ENCODE peak calls at places on chromosomes 2 and 18, in seven cellular contexts. One of them, this sample, is unnamed.
A peak's percentile ranks its signal among the peaks of the same experiment; 100 is the strongest.

GRCh38 chr18:47283476-47283875 is 32.0 kb upstream of the SKOR2 start:
- DNase-seq in PC-3: peak; percentile 42
- DNase-seq in heart left ventricle: no peak
- DNase-seq in foreskin keratinocyte: no peak
- DNase-seq in pancreas: no peak
- DNase-seq in CD4-positive, alpha-beta T cell: no peak
- DNase-seq in body of pancreas: no peak
- DNase-seq in this sample: no peak

GRCh38 chr18:35378206-35378795 is 1.2 kb upstream of the ZNF396 start:
- DNase-seq in pancreas: no peak
- DNase-seq in PC-3: no peak
- DNase-seq in foreskin keratinocyte: peak; percentile 53
- DNase-seq in CD4-positive, alpha-beta T cell: no peak
- DNase-seq in body of pancreas: no peak
- DNase-seq in heart left ventricle: no peak
- DNase-seq in this sample: no peak

GRCh38 chr18:37871583-37871982 is 306.0 kb upstream of the CELF4 start:
- DNase-seq in heart left ventricle: no peak
- DNase-seq in pancreas: no peak
- DNase-seq in body of pancreas: no peak
- DNase-seq in CD4-positive, alpha-beta T cell: no peak
- DNase-seq in foreskin keratinocyte: no peak
- DNase-seq in PC-3: no peak
- DNase-seq in this sample: no peak

GRCh38 chr18:49849331-49850217 is 36.2 kb upstream of the ACAA2 start:
- DNase-seq in heart left ventricle: peak; percentile 56
- DNase-seq in PC-3: peak; percentile 87
- DNase-seq in foreskin keratinocyte: peak; percentile 95
- DNase-seq in CD4-positive, alpha-beta T cell: no peak
- DNase-seq in pancreas: peak; percentile 34
- DNase-seq in body of pancreas: peak; percentile 36
- DNase-seq in this sample: peak; percentile 95

GRCh38 chr18:63686871-63687270 is 15.9 kb upstream of the SERPINB11 start:
- DNase-seq in pancreas: no peak
- DNase-seq in body of pancreas: no peak
- DNase-seq in foreskin keratinocyte: no peak
- DNase-seq in CD4-positive, alpha-beta T cell: no peak
- DNase-seq in PC-3: no peak
- DNase-seq in heart left ventricle: no peak
- DNase-seq in this sample: no peak

GRCh38 chr18:78701753-78702409 is 277.7 kb upstream of the SALL3 start:
- DNase-seq in pancreas: no peak
- DNase-seq in foreskin keratinocyte: no peak
- DNase-seq in PC-3: no peak
- DNase-seq in heart left ventricle: no peak
- DNase-seq in CD4-positive, alpha-beta T cell: no peak
- DNase-seq in body of pancreas: no peak
- DNase-seq in this sample: no peak

GRCh38 chr2:25294573-25295462 is 46.9 kb downstream of the DNMT3A start:
- DNase-seq in body of pancreas: peak; percentile 73
- DNase-seq in foreskin keratinocyte: no peak
- DNase-seq in CD4-positive, alpha-beta T cell: peak; percentile 81
- DNase-seq in PC-3: peak; percentile 51
- DNase-seq in heart left ventricle: peak; percentile 92
- DNase-seq in pancreas: peak; percentile 63
- DNase-seq in this sample: peak; percentile 39

GRCh38 chr2:203636896-203637818 is 69.3 kb upstream of the CD28 start:
- DNase-seq in foreskin keratinocyte: no peak
- DNase-seq in pancreas: no peak
- DNase-seq in CD4-positive, alpha-beta T cell: no peak
- DNase-seq in PC-3: no peak
- DNase-seq in body of pancreas: no peak
- DNase-seq in heart left ventricle: peak; percentile 34
- DNase-seq in this sample: no peak

GRCh38 chr2:239247401-239248245 is 153.2 kb downstream of the HDAC4 start:
- DNase-seq in pancreas: no peak
- DNase-seq in CD4-positive, alpha-beta T cell: no peak
- DNase-seq in PC-3: peak; percentile 78
- DNase-seq in body of pancreas: no peak
- DNase-seq in heart left ventricle: no peak
- DNase-seq in foreskin keratinocyte: no peak
- DNase-seq in this sample: no peak

GRCh38 chr2:33535409-33535808 is 59.0 kb downstream of the RASGRP3 start:
- DNase-seq in CD4-positive, alpha-beta T cell: no peak
- DNase-seq in foreskin keratinocyte: no peak
- DNase-seq in PC-3: no peak
- DNase-seq in body of pancreas: no peak
- DNase-seq in heart left ventricle: peak; percentile 76
- DNase-seq in pancreas: no peak
- DNase-seq in this sample: no peak

GRCh38 chr2:219987830-219988229 is 360.4 kb downstream of the SLC4A3 start:
- DNase-seq in pancreas: no peak
- DNase-seq in CD4-positive, alpha-beta T cell: no peak
- DNase-seq in foreskin keratinocyte: peak; percentile 96
- DNase-seq in heart left ventricle: no peak
- DNase-seq in body of pancreas: peak; percentile 4
- DNase-seq in PC-3: peak; percentile 82
- DNase-seq in this sample: peak; percentile 60

GRCh38 chr2:241255542-241256167 is 59.8 kb downstream of the HDLBP start:
- DNase-seq in body of pancreas: peak; percentile 48
- DNase-seq in CD4-positive, alpha-beta T cell: no peak
- DNase-seq in foreskin keratinocyte: no peak
- DNase-seq in pancreas: peak; percentile 43
- DNase-seq in heart left ventricle: no peak
- DNase-seq in PC-3: no peak
- DNase-seq in this sample: no peak

GRCh38 chr18:9120796-9121195 is 15.8 kb upstream of the ANKRD12 start:
- DNase-seq in heart left ventricle: no peak
- DNase-seq in pancreas: no peak
- DNase-seq in CD4-positive, alpha-beta T cell: no peak
- DNase-seq in foreskin keratinocyte: no peak
- DNase-seq in PC-3: no peak
- DNase-seq in body of pancreas: no peak
- DNase-seq in this sample: no peak

GRCh38 chr2:126527836-126528490 is 128.0 kb upstream of the GYPC start:
- DNase-seq in body of pancreas: peak; percentile 65
- DNase-seq in heart left ventricle: peak; percentile 83
- DNase-seq in foreskin keratinocyte: no peak
- DNase-seq in PC-3: no peak
- DNase-seq in pancreas: peak; percentile 35
- DNase-seq in CD4-positive, alpha-beta T cell: peak; percentile 63
- DNase-seq in this sample: no peak

GRCh38 chr2:205511666-205512065 is 170.6 kb upstream of the NRP2 start:
- DNase-seq in CD4-positive, alpha-beta T cell: no peak
- DNase-seq in heart left ventricle: no peak
- DNase-seq in foreskin keratinocyte: no peak
- DNase-seq in PC-3: no peak
- DNase-seq in body of pancreas: no peak
- DNase-seq in pancreas: no peak
- DNase-seq in this sample: no peak

GRCh38 chr2:129935118-129935517 is 44.3 kb upstream of the RAB6C start:
- DNase-seq in heart left ventricle: no peak
- DNase-seq in body of pancreas: no peak
- DNase-seq in CD4-positive, alpha-beta T cell: no peak
- DNase-seq in PC-3: no peak
- DNase-seq in pancreas: no peak
- DNase-seq in foreskin keratinocyte: peak; percentile 46
- DNase-seq in this sample: peak; percentile 20

GRCh38 chr2:75609937-75610508 is 36.6 kb upstream of the MRPL19 start:
- DNase-seq in PC-3: peak; percentile 29
- DNase-seq in heart left ventricle: no peak
- DNase-seq in body of pancreas: no peak
- DNase-seq in CD4-positive, alpha-beta T cell: no peak
- DNase-seq in foreskin keratinocyte: no peak
- DNase-seq in pancreas: no peak
- DNase-seq in this sample: no peak

GRCh38 chr2:33911327-33911726 is 312.2 kb upstream of the FAM98A start:
- DNase-seq in pancreas: no peak
- DNase-seq in body of pancreas: no peak
- DNase-seq in CD4-positive, alpha-beta T cell: no peak
- DNase-seq in PC-3: no peak
- DNase-seq in foreskin keratinocyte: no peak
- DNase-seq in heart left ventricle: no peak
- DNase-seq in this sample: no peak

GRCh38 chr2:217357886-217358620 is 498.2 kb upstream of the TNP1 start:
- DNase-seq in foreskin keratinocyte: no peak
- DNase-seq in heart left ventricle: no peak
- DNase-seq in body of pancreas: no peak
- DNase-seq in PC-3: no peak
- DNase-seq in pancreas: no peak
- DNase-seq in CD4-positive, alpha-beta T cell: no peak
- DNase-seq in this sample: no peak

GRCh38 chr2:20656561-20656960 is 5.7 kb upstream of the HS1BP3 start:
- DNase-seq in PC-3: no peak
- DNase-seq in body of pancreas: no peak
- DNase-seq in CD4-positive, alpha-beta T cell: no peak
- DNase-seq in heart left ventricle: no peak
- DNase-seq in pancreas: no peak
- DNase-seq in foreskin keratinocyte: no peak
- DNase-seq in this sample: no peak

GRCh38 chr2:32745191-32745590 is 117.3 kb downstream of the TTC27 start:
- DNase-seq in PC-3: peak; percentile 41
- DNase-seq in CD4-positive, alpha-beta T cell: no peak
- DNase-seq in heart left ventricle: no peak
- DNase-seq in foreskin keratinocyte: peak; percentile 25
- DNase-seq in body of pancreas: no peak
- DNase-seq in pancreas: no peak
- DNase-seq in this sample: no peak

GRCh38 chr2:212414699-212415309 is 123.8 kb downstream of the ERBB4 start:
- DNase-seq in pancreas: no peak
- DNase-seq in body of pancreas: no peak
- DNase-seq in PC-3: no peak
- DNase-seq in CD4-positive, alpha-beta T cell: no peak
- DNase-seq in heart left ventricle: no peak
- DNase-seq in foreskin keratinocyte: no peak
- DNase-seq in this sample: no peak

DNA sequence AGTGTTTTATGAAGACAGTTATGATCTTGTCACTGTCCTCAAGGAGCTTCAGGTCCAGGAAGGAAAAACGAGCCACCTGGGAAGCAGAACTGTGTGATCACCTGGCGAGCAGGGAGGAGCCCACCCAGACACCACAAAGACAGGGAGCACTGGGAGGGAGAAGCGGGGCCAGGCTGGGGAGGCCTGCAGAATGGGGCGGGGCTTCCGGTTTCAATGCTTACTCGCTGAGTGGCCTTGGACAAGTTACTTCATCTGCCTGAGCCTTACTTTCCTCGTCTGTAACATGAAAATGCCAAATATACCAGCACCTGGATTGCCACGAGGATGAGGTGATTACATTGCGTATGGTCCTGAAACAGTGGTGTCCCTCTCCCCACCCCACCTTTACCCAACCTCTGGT is 227.5 kb downstream of the ANKRD30B start:
- DNase-seq in body of pancreas: no peak
- DNase-seq in heart left ventricle: no peak
- DNase-seq in foreskin keratinocyte: no peak
- DNase-seq in CD4-positive, alpha-beta T cell: no peak
- DNase-seq in PC-3: peak; percentile 27
- DNase-seq in pancreas: no peak
- DNase-seq in this sample: no peak
- H3K27ac ChIP-seq in body of pancreas: no peak overlapping the region
- H3K27ac ChIP-seq in heart left ventricle: no peak overlapping the region
- H3K27ac ChIP-seq in foreskin keratinocyte: no peak overlapping the region
- H3K27ac ChIP-seq in CD4-positive, alpha-beta T cell: no peak overlapping the region
- H3K27ac ChIP-seq in PC-3: peak overlapping the region; percentile 97
- H3K27ac ChIP-seq in pancreas: no peak overlapping the region
- H3K27ac ChIP-seq in this sample: peak overlapping the region; percentile 55

GRCh38 chr18:44682181-44682870 is 1.6 kb downstream of the SETBP1 start:
- DNase-seq in pancreas: peak; percentile 32
- DNase-seq in CD4-positive, alpha-beta T cell: no peak
- DNase-seq in heart left ventricle: peak; percentile 24
- DNase-seq in foreskin keratinocyte: no peak
- DNase-seq in PC-3: no peak
- DNase-seq in body of pancreas: peak; percentile 32
- DNase-seq in this sample: no peak

GRCh38 chr18:44681039-44681595 is 429 bp downstream of the SETBP1 start:
- DNase-seq in CD4-positive, alpha-beta T cell: no peak
- DNase-seq in PC-3: no peak
- DNase-seq in pancreas: no peak
- DNase-seq in foreskin keratinocyte: no peak
- DNase-seq in body of pancreas: no peak
- DNase-seq in heart left ventricle: no peak
- DNase-seq in this sample: no peak

GRCh38 chr18:44683566-44683965 is 2.9 kb downstream of the SETBP1 start:
- DNase-seq in PC-3: no peak
- DNase-seq in pancreas: no peak
- DNase-seq in foreskin keratinocyte: no peak
- DNase-seq in heart left ventricle: no peak
- DNase-seq in CD4-positive, alpha-beta T cell: no peak
- DNase-seq in body of pancreas: no peak
- DNase-seq in this sample: no peak

GRCh38 chr18:44681611-44682010 is 923 bp downstream of the SETBP1 start:
- DNase-seq in heart left ventricle: no peak
- DNase-seq in body of pancreas: no peak
- DNase-seq in CD4-positive, alpha-beta T cell: no peak
- DNase-seq in PC-3: no peak
- DNase-seq in foreskin keratinocyte: no peak
- DNase-seq in pancreas: no peak
- DNase-seq in this sample: no peak

GRCh38 chr18:44682871-44683221 is 2.2 kb downstream of the SETBP1 start:
- DNase-seq in foreskin keratinocyte: no peak
- DNase-seq in PC-3: peak; percentile 25
- DNase-seq in body of pancreas: peak; percentile 64
- DNase-seq in heart left ventricle: no peak
- DNase-seq in CD4-positive, alpha-beta T cell: no peak
- DNase-seq in pancreas: peak; percentile 54
- DNase-seq in this sample: no peak
- H3K27ac ChIP-seq in foreskin keratinocyte: peak overlapping the region; percentile 27
- H3K27ac ChIP-seq in PC-3: no peak overlapping the region
- H3K27ac ChIP-seq in body of pancreas: peak overlapping the region; percentile 99
- H3K27ac ChIP-seq in heart left ventricle: no peak overlapping the region
- H3K27ac ChIP-seq in CD4-positive, alpha-beta T cell: no peak overlapping the region
- H3K27ac ChIP-seq in pancreas: peak overlapping the region; percentile 47
- H3K27ac ChIP-seq in this sample: no peak overlapping the region

GRCh38 chr2:209613941-209614340 is 157.7 kb upstream of the UNC80 start:
- DNase-seq in CD4-positive, alpha-beta T cell: no peak
- DNase-seq in PC-3: no peak
- DNase-seq in body of pancreas: no peak
- DNase-seq in pancreas: no peak
- DNase-seq in heart left ventricle: no peak
- DNase-seq in foreskin keratinocyte: no peak
- DNase-seq in this sample: no peak
- H3K27ac ChIP-seq in CD4-positive, alpha-beta T cell: no peak overlapping the region
- H3K27ac ChIP-seq in PC-3: no peak overlapping the region
- H3K27ac ChIP-seq in body of pancreas: no peak overlapping the region
- H3K27ac ChIP-seq in pancreas: no peak overlapping the region
- H3K27ac ChIP-seq in heart left ventricle: no peak overlapping the region
- H3K27ac ChIP-seq in foreskin keratinocyte: no peak overlapping the region
- H3K27ac ChIP-seq in this sample: no peak overlapping the region

DNA sequence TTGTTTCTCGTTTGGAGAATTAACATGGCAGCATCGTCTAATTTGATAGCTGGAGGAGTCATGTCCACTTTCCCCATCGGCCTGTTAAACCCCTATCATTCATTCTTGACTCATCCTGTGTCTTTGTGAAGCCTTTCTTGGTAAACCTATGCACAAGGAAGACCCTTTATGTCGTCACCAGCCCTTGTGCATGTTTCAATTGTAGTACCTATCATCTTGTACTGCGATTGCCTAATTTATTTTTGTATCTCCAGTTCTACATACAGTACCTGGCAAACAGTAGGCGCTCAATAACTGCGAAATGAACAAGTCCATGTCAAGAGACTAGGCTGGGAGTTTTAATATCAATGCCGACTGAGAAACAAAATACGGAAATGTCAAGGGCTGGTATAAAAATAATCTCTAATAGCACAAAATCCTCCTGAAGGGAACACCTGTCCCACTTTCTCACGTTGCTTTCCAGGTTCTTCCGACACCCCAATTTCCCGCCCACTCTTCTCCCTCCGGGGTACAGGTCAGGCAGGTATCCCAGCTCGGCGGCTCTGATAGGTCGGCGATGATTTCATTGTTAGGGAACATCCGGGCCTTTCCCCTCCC is 1.3 kb upstream of the PPM1B start:
- DNase-seq in pancreas: peak; percentile 24
- DNase-seq in CD4-positive, alpha-beta T cell: no peak
- DNase-seq in PC-3: no peak
- DNase-seq in foreskin keratinocyte: no peak
- DNase-seq in body of pancreas: no peak
- DNase-seq in heart left ventricle: no peak
- DNase-seq in this sample: no peak
- H3K27ac ChIP-seq in pancreas: peak overlapping the region; percentile 98
- H3K27ac ChIP-seq in CD4-positive, alpha-beta T cell: peak overlapping the region; percentile 98
- H3K27ac ChIP-seq in PC-3: peak overlapping the region; percentile 24
- H3K27ac ChIP-seq in foreskin keratinocyte: peak overlapping the region; percentile 15
- H3K27ac ChIP-seq in body of pancreas: peak overlapping the region; percentile 98
- H3K27ac ChIP-seq in heart left ventricle: peak overlapping the region; percentile 93
- H3K27ac ChIP-seq in this sample: peak overlapping the region; percentile 97